ENCODE peak calls at places on chromosomes 1 and 21, in six cellular contexts. One of them, this sample, is unnamed.
A peak's percentile ranks its signal among the peaks of the same experiment; 100 is the strongest.

GRCh38 chr1:27388337-27389005 is 4.0 kb upstream of the GPR3 start:
- DNase-seq in H1: no peak
- DNase-seq in mesenchymal stem cell: peak; percentile 52
- DNase-seq in trophoblast cell: peak; percentile 64
- DNase-seq in neuronal stem cell: no peak
- DNase-seq in IMR-90: no peak
- DNase-seq in this sample: peak; percentile 83

GRCh38 chr1:93716974-93717373 is 35.3 kb upstream of the BCAR3 start:
- DNase-seq in mesenchymal stem cell: no peak
- DNase-seq in trophoblast cell: no peak
- DNase-seq in H1: no peak
- DNase-seq in neuronal stem cell: no peak
- DNase-seq in IMR-90: peak; percentile 53
- DNase-seq in this sample: no peak

GRCh38 chr1:14612281-14612680 is 13.8 kb downstream of the KAZN start:
- DNase-seq in IMR-90: no peak
- DNase-seq in trophoblast cell: no peak
- DNase-seq in neuronal stem cell: no peak
- DNase-seq in mesenchymal stem cell: no peak
- DNase-seq in H1: no peak
- DNase-seq in this sample: no peak

GRCh38 chr1:154611150-154611865 is 3.3 kb upstream of the ADAR start:
- DNase-seq in neuronal stem cell: no peak
- DNase-seq in trophoblast cell: no peak
- DNase-seq in H1: no peak
- DNase-seq in IMR-90: no peak
- DNase-seq in mesenchymal stem cell: no peak
- DNase-seq in this sample: no peak

GRCh38 chr1:18128298-18128697 is 20.7 kb downstream of the IGSF21 start:
- DNase-seq in H1: no peak
- DNase-seq in mesenchymal stem cell: no peak
- DNase-seq in neuronal stem cell: no peak
- DNase-seq in trophoblast cell: no peak
- DNase-seq in IMR-90: no peak
- DNase-seq in this sample: no peak

GRCh38 chr1:209651148-209651547 is 1.1 kb downstream of the LAMB3 start:
- DNase-seq in H1: no peak
- DNase-seq in IMR-90: peak; percentile 56
- DNase-seq in trophoblast cell: peak; percentile 92
- DNase-seq in mesenchymal stem cell: peak; percentile 95
- DNase-seq in neuronal stem cell: no peak
- DNase-seq in this sample: no peak

GRCh38 chr1:226549937-226550670 is 1.5 kb downstream of the STUM start:
- DNase-seq in mesenchymal stem cell: peak; percentile 25
- DNase-seq in H1: no peak
- DNase-seq in trophoblast cell: no peak
- DNase-seq in IMR-90: no peak
- DNase-seq in neuronal stem cell: peak; percentile 5
- DNase-seq in this sample: peak; percentile 64

GRCh38 chr1:17729909-17730308 is 25.2 kb upstream of the ACTL8 start:
- DNase-seq in mesenchymal stem cell: no peak
- DNase-seq in H1: no peak
- DNase-seq in IMR-90: no peak
- DNase-seq in trophoblast cell: no peak
- DNase-seq in neuronal stem cell: no peak
- DNase-seq in this sample: no peak

DNA sequence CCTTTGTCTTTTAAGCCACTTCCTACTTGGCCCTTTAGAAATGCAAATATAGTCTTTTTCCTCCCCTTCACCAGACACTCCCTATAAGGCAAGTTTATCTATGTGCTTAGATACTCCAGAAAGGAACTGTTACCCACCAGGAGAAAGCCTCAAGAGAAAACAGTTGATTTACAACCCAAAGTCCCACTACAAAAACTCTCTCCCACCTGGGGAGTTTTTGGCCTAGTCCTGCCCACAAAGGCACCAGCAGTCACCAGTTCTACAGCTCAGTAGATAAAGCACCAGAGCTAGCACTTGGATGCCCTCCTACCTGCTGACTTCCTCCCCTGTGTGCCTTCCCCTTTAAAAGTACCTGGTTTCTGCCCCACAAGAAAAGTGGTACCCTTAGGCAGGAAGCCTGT is 27.7 kb upstream of the HAO2 start:
- DNase-seq in trophoblast cell: no peak
- DNase-seq in IMR-90: no peak
- DNase-seq in mesenchymal stem cell: no peak
- DNase-seq in neuronal stem cell: no peak
- DNase-seq in H1: no peak
- DNase-seq in this sample: peak; percentile 71
- H3K14ac ChIP-seq in trophoblast cell: no peak overlapping the region
- H3K14ac ChIP-seq in IMR-90: no peak overlapping the region
- H3K14ac ChIP-seq in mesenchymal stem cell: no peak overlapping the region
- H3K14ac ChIP-seq in neuronal stem cell: no peak overlapping the region
- H3K14ac ChIP-seq in H1: no peak overlapping the region
- H3K14ac ChIP-seq in this sample: no peak overlapping the region

GRCh38 chr1:50156241-50157010 is 47.7 kb downstream of the ELAVL4 start:
- DNase-seq in trophoblast cell: no peak
- DNase-seq in neuronal stem cell: no peak
- DNase-seq in H1: no peak
- DNase-seq in IMR-90: no peak
- DNase-seq in mesenchymal stem cell: no peak
- DNase-seq in this sample: no peak

GRCh38 chr1:50155564-50155963 is 46.8 kb downstream of the ELAVL4 start:
- DNase-seq in H1: no peak
- DNase-seq in trophoblast cell: no peak
- DNase-seq in mesenchymal stem cell: no peak
- DNase-seq in IMR-90: no peak
- DNase-seq in neuronal stem cell: no peak
- DNase-seq in this sample: no peak

GRCh38 chr1:50157306-50157705 is 48.6 kb downstream of the ELAVL4 start:
- DNase-seq in trophoblast cell: no peak
- DNase-seq in H1: no peak
- DNase-seq in mesenchymal stem cell: no peak
- DNase-seq in neuronal stem cell: no peak
- DNase-seq in IMR-90: no peak
- DNase-seq in this sample: no peak

GRCh38 chr1:50163674-50164073 is 55.0 kb downstream of the ELAVL4 start:
- DNase-seq in neuronal stem cell: no peak
- DNase-seq in IMR-90: no peak
- DNase-seq in H1: no peak
- DNase-seq in trophoblast cell: no peak
- DNase-seq in mesenchymal stem cell: no peak
- DNase-seq in this sample: peak; percentile 30

DNA sequence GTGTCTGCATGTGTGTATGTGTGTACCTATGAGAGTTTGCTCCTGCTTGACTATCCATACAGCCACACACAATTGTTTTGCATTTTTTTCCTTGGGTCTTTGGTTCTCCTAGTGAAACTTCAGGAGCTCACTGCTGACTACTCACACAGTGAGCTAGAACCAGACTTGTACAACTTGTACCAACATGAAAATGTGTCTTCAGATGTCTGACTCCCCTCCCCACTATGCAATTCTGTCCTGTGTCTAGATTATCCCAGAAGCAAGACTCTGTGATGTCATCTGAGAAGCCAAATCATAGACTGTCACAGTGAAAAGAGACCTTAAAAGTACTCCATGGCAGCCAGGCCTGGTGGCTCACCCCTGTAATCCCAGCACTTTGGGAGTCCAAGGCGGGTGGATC is 49.7 kb downstream of the ELAVL4 start:
- DNase-seq in H1: no peak
- DNase-seq in neuronal stem cell: no peak
- DNase-seq in IMR-90: no peak
- DNase-seq in trophoblast cell: no peak
- DNase-seq in mesenchymal stem cell: no peak
- DNase-seq in this sample: no peak
- H2BK5ac ChIP-seq in H1: no peak overlapping the region
- H2BK5ac ChIP-seq in neuronal stem cell: no peak overlapping the region
- H2BK5ac ChIP-seq in IMR-90: no peak overlapping the region
- H2BK5ac ChIP-seq in trophoblast cell: no peak overlapping the region
- H2BK5ac ChIP-seq in mesenchymal stem cell: no peak overlapping the region
- H2BK5ac ChIP-seq in this sample: no peak overlapping the region

DNA sequence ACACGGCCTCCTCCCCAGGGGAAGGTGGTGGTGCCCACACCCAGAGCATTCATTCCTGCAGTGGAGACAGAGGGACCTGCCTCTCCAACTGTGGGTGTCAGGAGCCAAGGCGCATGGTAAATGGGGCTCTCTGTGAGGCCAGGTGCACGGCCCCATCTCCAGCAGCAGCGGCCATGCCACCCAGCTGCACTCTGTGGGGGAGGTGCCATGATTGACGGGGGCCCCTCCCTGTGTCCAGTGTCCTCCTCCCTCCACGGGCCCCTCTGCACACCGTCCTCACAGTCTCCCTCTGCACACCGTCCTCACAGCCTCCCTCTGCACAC is 83.6 kb upstream of the COL6A1 start:
- DNase-seq in trophoblast cell: no peak
- DNase-seq in neuronal stem cell: no peak
- DNase-seq in H1: no peak
- DNase-seq in mesenchymal stem cell: no peak
- DNase-seq in IMR-90: no peak
- DNase-seq in this sample: no peak
- H3K23ac ChIP-seq in trophoblast cell: no peak overlapping the region
- H3K23ac ChIP-seq in neuronal stem cell: peak overlapping the region; percentile 67
- H3K23ac ChIP-seq in H1: no peak overlapping the region
- H3K23ac ChIP-seq in mesenchymal stem cell: no peak overlapping the region
- H3K23ac ChIP-seq in IMR-90: no peak overlapping the region
- H3K23ac ChIP-seq in this sample: no peak overlapping the region

GRCh38 chr1:10935724-10936123 is 76.7 kb upstream of the TARDBP start:
- DNase-seq in H1: no peak
- DNase-seq in IMR-90: no peak
- DNase-seq in mesenchymal stem cell: no peak
- DNase-seq in neuronal stem cell: no peak
- DNase-seq in trophoblast cell: no peak
- DNase-seq in this sample: no peak

GRCh38 chr1:10935241-10935640 is 77.2 kb upstream of the TARDBP start:
- DNase-seq in trophoblast cell: no peak
- DNase-seq in IMR-90: no peak
- DNase-seq in mesenchymal stem cell: no peak
- DNase-seq in neuronal stem cell: no peak
- DNase-seq in H1: no peak
- DNase-seq in this sample: no peak

GRCh38 chr1:10928654-10929053 is 83.8 kb upstream of the TARDBP start:
- DNase-seq in neuronal stem cell: no peak
- DNase-seq in IMR-90: no peak
- DNase-seq in H1: no peak
- DNase-seq in trophoblast cell: no peak
- DNase-seq in mesenchymal stem cell: no peak
- DNase-seq in this sample: no peak

GRCh38 chr1:10934150-10934818 is 78.2 kb upstream of the TARDBP start:
- DNase-seq in mesenchymal stem cell: no peak
- DNase-seq in H1: no peak
- DNase-seq in IMR-90: no peak
- DNase-seq in trophoblast cell: no peak
- DNase-seq in neuronal stem cell: no peak
- DNase-seq in this sample: no peak

GRCh38 chr1:10932088-10932487 is 80.4 kb upstream of the TARDBP start:
- DNase-seq in neuronal stem cell: no peak
- DNase-seq in mesenchymal stem cell: no peak
- DNase-seq in IMR-90: no peak
- DNase-seq in trophoblast cell: no peak
- DNase-seq in H1: no peak
- DNase-seq in this sample: no peak
- H3K14ac ChIP-seq in neuronal stem cell: no peak overlapping the region
- H3K14ac ChIP-seq in mesenchymal stem cell: no peak overlapping the region
- H3K14ac ChIP-seq in IMR-90: no peak overlapping the region
- H3K14ac ChIP-seq in trophoblast cell: no peak overlapping the region
- H3K14ac ChIP-seq in H1: no peak overlapping the region
- H3K14ac ChIP-seq in this sample: no peak overlapping the region

DNA sequence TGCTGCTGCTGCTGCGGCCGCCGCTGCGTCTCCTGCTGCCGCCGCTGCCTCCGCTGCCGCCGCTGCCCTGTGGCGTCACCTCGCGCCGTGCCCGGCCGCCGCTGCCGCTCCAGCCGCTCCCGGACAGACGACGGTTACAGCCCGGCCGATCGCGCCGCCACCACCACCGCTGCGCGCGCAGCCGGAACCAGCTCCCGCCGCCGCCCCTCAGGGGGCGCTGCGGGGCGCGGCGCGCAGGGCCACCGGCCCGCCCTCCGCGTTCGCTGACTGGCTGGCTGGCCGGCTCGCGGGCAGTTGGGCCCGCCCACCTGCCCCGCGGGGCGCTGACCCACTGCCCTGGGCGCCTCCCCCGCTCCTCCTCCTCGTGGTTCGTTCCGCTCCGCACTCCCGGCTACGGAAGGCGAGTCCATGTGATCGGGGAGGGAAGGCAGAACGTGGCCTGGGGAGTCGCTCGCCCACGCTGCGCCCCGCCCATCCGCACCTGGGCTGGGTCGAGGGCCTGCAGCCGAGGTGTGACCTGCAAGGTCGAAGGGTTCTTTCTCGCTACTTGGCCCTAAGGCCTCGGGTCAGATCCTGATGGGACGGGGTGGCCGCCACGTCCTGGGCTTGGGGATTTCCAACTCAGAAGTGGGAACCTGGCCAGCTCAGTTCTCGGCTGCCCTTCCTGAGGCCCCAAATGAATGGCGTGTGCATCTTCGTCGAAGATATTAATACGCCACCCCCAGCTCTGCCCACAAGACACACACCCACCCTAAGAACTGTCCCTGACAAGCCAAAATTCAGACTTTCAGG is at the start of gene PTP4A2:
- DNase-seq in trophoblast cell: peak; percentile 92
- DNase-seq in IMR-90: peak; percentile 88
- DNase-seq in mesenchymal stem cell: peak; percentile 92
- DNase-seq in neuronal stem cell: peak; percentile 93
- DNase-seq in H1: peak; percentile 94
- DNase-seq in this sample: peak; percentile 98
- H2BK5ac ChIP-seq in trophoblast cell: peak within 1 kb of the TSS; percentile 93
- H2BK5ac ChIP-seq in IMR-90: peak within 1 kb of the TSS; percentile 98
- H2BK5ac ChIP-seq in mesenchymal stem cell: peak within 1 kb of the TSS; percentile 93
- H2BK5ac ChIP-seq in neuronal stem cell: peak within 1 kb of the TSS; percentile 54
- H2BK5ac ChIP-seq in H1: peak within 1 kb of the TSS; percentile 95
- H2BK5ac ChIP-seq in this sample: no peak within 1 kb of the TSS

DNA sequence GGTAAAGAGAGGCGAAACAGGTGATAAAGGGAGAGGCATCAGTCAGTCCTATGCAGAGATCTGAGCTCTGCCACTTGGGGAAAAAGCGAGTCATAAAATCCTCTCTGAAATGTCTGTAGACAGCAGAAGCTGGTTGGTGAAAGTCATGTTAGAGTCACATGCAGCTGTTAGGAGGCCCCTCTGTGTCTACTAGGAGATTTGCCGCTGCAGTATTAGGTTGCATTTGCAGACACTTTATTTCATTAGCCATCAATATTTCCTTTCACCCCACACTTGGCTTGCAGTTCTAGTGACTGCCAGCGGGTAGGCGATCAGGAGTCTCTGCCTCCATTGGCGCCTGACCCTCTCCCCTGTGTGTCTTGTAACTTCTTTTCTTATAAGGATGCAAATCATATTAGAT is 16.2 kb downstream of the ATP1A4 start:
- DNase-seq in mesenchymal stem cell: no peak
- DNase-seq in neuronal stem cell: no peak
- DNase-seq in trophoblast cell: no peak
- DNase-seq in H1: no peak
- DNase-seq in IMR-90: peak; percentile 11
- DNase-seq in this sample: no peak
- H3K23ac ChIP-seq in mesenchymal stem cell: no peak overlapping the region
- H3K23ac ChIP-seq in neuronal stem cell: no peak overlapping the region
- H3K23ac ChIP-seq in trophoblast cell: no peak overlapping the region
- H3K23ac ChIP-seq in H1: no peak overlapping the region
- H3K23ac ChIP-seq in IMR-90: no peak overlapping the region
- H3K23ac ChIP-seq in this sample: no peak overlapping the region

This sample was measured in H9.